ENCODE peak calls at places on chromosome 11, in six cellular contexts. L, G, M, B, T and R are unnamed samples.

GRCh38 chr11:109970516-109971183 is 122.5 kb upstream of the ZC3H12C start:
- DNase-seq in B (no peak), M (no peak), G (no peak), L (no peak), T (no peak), R (no peak)

GRCh38 chr11:46298699-46299424 is 21.4 kb downstream of the CREB3L1 start:
- DNase-seq in L (peak; percentile 86), G (no peak), T (no peak), B (no peak), M (no peak), R (no peak)

GRCh38 chr11:14969922-14970323 is 2.2 kb downstream of the CALCA start:
- DNase-seq in B (peak; percentile 21), L (no peak), T (peak; percentile 42), G (peak; percentile 24), M (peak; percentile 19), R (peak; percentile 32)

GRCh38 chr11:72570893-72571741 is 103.1 kb downstream of the PDE2A start:
- DNase-seq in B (no peak), T (no peak), G (no peak), L (no peak), M (no peak), R (no peak)

GRCh38 chr11:116641561-116642045 is 131.2 kb downstream of the BUD13 start:
- DNase-seq in L (peak; percentile 6), B (no peak), T (peak; percentile 36), M (peak; percentile 68), G (no peak), R (no peak)

GRCh38 chr11:126225266-126225665 is 13.7 kb downstream of the FAM118B start:
- DNase-seq in B (no peak), L (no peak), M (no peak), T (no peak), G (no peak), R (no peak)

GRCh38 chr11:43920598-43921419 is 21.6 kb upstream of the C11orf96 start:
- DNase-seq in M (no peak), G (no peak), B (no peak), T (peak; percentile 37), L (peak; percentile 100), R (no peak)

GRCh38 chr11:117390743-117391142 is 63.1 kb downstream of the CEP164 start:
- DNase-seq in L (no peak), G (no peak), T (no peak), B (no peak), M (no peak), R (no peak)

GRCh38 chr11:128196235-128196634 is 391.1 kb downstream of the ETS1 start:
- DNase-seq in G (no peak), B (no peak), T (no peak), M (no peak), L (no peak), R (no peak)

GRCh38 chr11:65041206-65042035 is at the start of gene SAC3D1:
- DNase-seq in L (peak; percentile 63), G (peak; percentile 50), T (peak; percentile 58), B (no peak), M (peak; percentile 58), R (no peak)

GRCh38 chr11:103537904-103538502 is 428.8 kb downstream of the DYNC2H1 start:
- DNase-seq in M (peak; percentile 77), L (no peak), G (no peak), T (peak; percentile 2), B (no peak), R (no peak)